ENCODE peak calls at places on chromosome 6, in seven cellular contexts. One of them, this sample, is unnamed.

GRCh38 chr6:41072836-41073202 is at the start of gene NFYA:
- DNase-seq in psoas muscle: no peak
- DNase-seq in neural progenitor cell: peak; percentile 100
- DNase-seq in AG04450: no peak
- DNase-seq in SJSA1: no peak
- DNase-seq in adipocyte: no peak
- DNase-seq in breast epithelium: no peak
- DNase-seq in this sample: no peak

GRCh38 chr6:53165333-53165732 is 16.7 kb upstream of the GCM1 start:
- DNase-seq in psoas muscle: no peak
- DNase-seq in neural progenitor cell: no peak
- DNase-seq in AG04450: peak; percentile 34
- DNase-seq in SJSA1: no peak
- DNase-seq in adipocyte: peak; percentile 34
- DNase-seq in breast epithelium: no peak
- DNase-seq in this sample: no peak

GRCh38 chr6:147448212-147448611 is 60.3 kb upstream of the SAMD5 start:
- DNase-seq in psoas muscle: no peak
- DNase-seq in neural progenitor cell: peak; percentile 60
- DNase-seq in AG04450: no peak
- DNase-seq in SJSA1: no peak
- DNase-seq in adipocyte: no peak
- DNase-seq in breast epithelium: peak; percentile 18
- DNase-seq in this sample: no peak

GRCh38 chr6:30097902-30098606 is 14.8 kb downstream of the TRIM31 start:
- DNase-seq in psoas muscle: no peak
- DNase-seq in neural progenitor cell: no peak
- DNase-seq in AG04450: no peak
- DNase-seq in SJSA1: no peak
- DNase-seq in adipocyte: no peak
- DNase-seq in breast epithelium: no peak
- DNase-seq in this sample: no peak

GRCh38 chr6:41636803-41637178 is 1.5 kb upstream of the MDFI start:
- DNase-seq in psoas muscle: no peak
- DNase-seq in neural progenitor cell: peak; percentile 37
- DNase-seq in AG04450: no peak
- DNase-seq in SJSA1: no peak
- DNase-seq in adipocyte: peak; percentile 27
- DNase-seq in breast epithelium: peak; percentile 77
- DNase-seq in this sample: no peak

GRCh38 chr6:83258517-83258916 is 65.4 kb downstream of the RWDD2A start:
- DNase-seq in psoas muscle: no peak
- DNase-seq in neural progenitor cell: no peak
- DNase-seq in AG04450: no peak
- DNase-seq in SJSA1: no peak
- DNase-seq in adipocyte: no peak
- DNase-seq in breast epithelium: no peak
- DNase-seq in this sample: no peak

GRCh38 chr6:107612762-107613415 is 123.0 kb downstream of the SOBP start:
- DNase-seq in psoas muscle: no peak
- DNase-seq in neural progenitor cell: no peak
- DNase-seq in AG04450: no peak
- DNase-seq in SJSA1: no peak
- DNase-seq in adipocyte: no peak
- DNase-seq in breast epithelium: no peak
- DNase-seq in this sample: no peak

GRCh38 chr6:81876977-81877376 is 124.5 kb upstream of the TENT5A start:
- DNase-seq in psoas muscle: no peak
- DNase-seq in neural progenitor cell: no peak
- DNase-seq in AG04450: no peak
- DNase-seq in SJSA1: no peak
- DNase-seq in adipocyte: no peak
- DNase-seq in breast epithelium: no peak
- DNase-seq in this sample: no peak

GRCh38 chr6:53282741-53283140 is 66.0 kb downstream of the ELOVL5 start:
- DNase-seq in psoas muscle: no peak
- DNase-seq in neural progenitor cell: no peak
- DNase-seq in AG04450: no peak
- DNase-seq in SJSA1: no peak
- DNase-seq in adipocyte: peak; percentile 33
- DNase-seq in breast epithelium: no peak
- DNase-seq in this sample: no peak

GRCh38 chr6:146997062-146997461 is 207.2 kb upstream of the STXBP5 start:
- DNase-seq in psoas muscle: no peak
- DNase-seq in neural progenitor cell: no peak
- DNase-seq in AG04450: peak; percentile 51
- DNase-seq in SJSA1: no peak
- DNase-seq in adipocyte: peak; percentile 66
- DNase-seq in breast epithelium: no peak
- DNase-seq in this sample: peak; percentile 38

GRCh38 chr6:108820011-108820410 is 28.2 kb upstream of the ARMC2 start:
- DNase-seq in psoas muscle: no peak
- DNase-seq in neural progenitor cell: no peak
- DNase-seq in AG04450: no peak
- DNase-seq in SJSA1: no peak
- DNase-seq in adipocyte: no peak
- DNase-seq in breast epithelium: no peak
- DNase-seq in this sample: no peak

GRCh38 chr6:130749402-130749801 is 77.8 kb upstream of the SMLR1 start:
- DNase-seq in psoas muscle: no peak
- DNase-seq in neural progenitor cell: peak; percentile 36
- DNase-seq in AG04450: no peak
- DNase-seq in SJSA1: no peak
- DNase-seq in adipocyte: no peak
- DNase-seq in breast epithelium: no peak
- DNase-seq in this sample: no peak

GRCh38 chr6:41581381-41581991 is 35.3 kb downstream of the FOXP4 start:
- DNase-seq in psoas muscle: peak; percentile 75
- DNase-seq in neural progenitor cell: no peak
- DNase-seq in AG04450: peak; percentile 59
- DNase-seq in SJSA1: peak; percentile 87
- DNase-seq in adipocyte: peak; percentile 78
- DNase-seq in breast epithelium: no peak
- DNase-seq in this sample: peak; percentile 98

GRCh38 chr6:3326981-3327380 is 68.2 kb downstream of the PSMG4 start:
- DNase-seq in psoas muscle: no peak
- DNase-seq in neural progenitor cell: no peak
- DNase-seq in AG04450: no peak
- DNase-seq in SJSA1: no peak
- DNase-seq in adipocyte: no peak
- DNase-seq in breast epithelium: no peak
- DNase-seq in this sample: no peak

GRCh38 chr6:32664827-32665362 is 1.6 kb downstream of the HLA-DQB1 start:
- DNase-seq in psoas muscle: peak; percentile 32
- DNase-seq in neural progenitor cell: peak; percentile 10
- DNase-seq in AG04450: no peak
- DNase-seq in SJSA1: no peak
- DNase-seq in adipocyte: peak; percentile 2
- DNase-seq in breast epithelium: no peak
- DNase-seq in this sample: no peak

GRCh38 chr6:128305976-128306375 is 214.4 kb downstream of the PTPRK start:
- DNase-seq in psoas muscle: no peak
- DNase-seq in neural progenitor cell: no peak
- DNase-seq in AG04450: no peak
- DNase-seq in SJSA1: no peak
- DNase-seq in adipocyte: no peak
- DNase-seq in breast epithelium: no peak
- DNase-seq in this sample: no peak

GRCh38 chr6:22888147-22888831 is 318.9 kb downstream of the HDGFL1 start:
- DNase-seq in psoas muscle: no peak
- DNase-seq in neural progenitor cell: no peak
- DNase-seq in AG04450: no peak
- DNase-seq in SJSA1: no peak
- DNase-seq in adipocyte: no peak
- DNase-seq in breast epithelium: no peak
- DNase-seq in this sample: no peak

GRCh38 chr6:141398954-141399353 is 733.8 kb upstream of the GJE1 start:
- DNase-seq in psoas muscle: no peak
- DNase-seq in neural progenitor cell: no peak
- DNase-seq in AG04450: no peak
- DNase-seq in SJSA1: no peak
- DNase-seq in adipocyte: peak; percentile 45
- DNase-seq in breast epithelium: no peak
- DNase-seq in this sample: no peak

GRCh38 chr6:55033021-55033546 is 141.2 kb upstream of the HCRTR2 start:
- DNase-seq in psoas muscle: no peak
- DNase-seq in neural progenitor cell: no peak
- DNase-seq in AG04450: no peak
- DNase-seq in SJSA1: no peak
- DNase-seq in adipocyte: no peak
- DNase-seq in breast epithelium: no peak
- DNase-seq in this sample: no peak

GRCh38 chr6:131372535-131372934 is 200.5 kb upstream of the ARG1 start:
- DNase-seq in psoas muscle: no peak
- DNase-seq in neural progenitor cell: no peak
- DNase-seq in AG04450: no peak
- DNase-seq in SJSA1: no peak
- DNase-seq in adipocyte: peak; percentile 28
- DNase-seq in breast epithelium: no peak
- DNase-seq in this sample: peak; percentile 66

GRCh38 chr6:22236626-22237414 is 60.0 kb downstream of the PRL start:
- DNase-seq in psoas muscle: no peak
- DNase-seq in neural progenitor cell: no peak
- DNase-seq in AG04450: peak; percentile 76
- DNase-seq in SJSA1: peak; percentile 72
- DNase-seq in adipocyte: peak; percentile 79
- DNase-seq in breast epithelium: no peak
- DNase-seq in this sample: peak; percentile 75

GRCh38 chr6:30819287-30819917 is 64.9 kb upstream of the DDR1 start:
- DNase-seq in psoas muscle: no peak
- DNase-seq in neural progenitor cell: no peak
- DNase-seq in AG04450: no peak
- DNase-seq in SJSA1: no peak
- DNase-seq in adipocyte: no peak
- DNase-seq in breast epithelium: no peak
- DNase-seq in this sample: no peak

GRCh38 chr6:352896-353470 is 38.6 kb upstream of the IRF4 start:
- DNase-seq in psoas muscle: no peak
- DNase-seq in neural progenitor cell: no peak
- DNase-seq in AG04450: no peak
- DNase-seq in SJSA1: no peak
- DNase-seq in adipocyte: no peak
- DNase-seq in breast epithelium: no peak
- DNase-seq in this sample: no peak

GRCh38 chr6:350371-350770 is 41.2 kb upstream of the IRF4 start:
- DNase-seq in psoas muscle: no peak
- DNase-seq in neural progenitor cell: no peak
- DNase-seq in AG04450: no peak
- DNase-seq in SJSA1: no peak
- DNase-seq in adipocyte: no peak
- DNase-seq in breast epithelium: no peak
- DNase-seq in this sample: no peak

GRCh38 chr6:352474-352873 is 39.1 kb upstream of the IRF4 start:
- DNase-seq in psoas muscle: no peak
- DNase-seq in neural progenitor cell: no peak
- DNase-seq in AG04450: no peak
- DNase-seq in SJSA1: no peak
- DNase-seq in adipocyte: no peak
- DNase-seq in breast epithelium: no peak
- DNase-seq in this sample: no peak

GRCh38 chr6:351011-351866 is 40.3 kb upstream of the IRF4 start:
- DNase-seq in psoas muscle: no peak
- DNase-seq in neural progenitor cell: no peak
- DNase-seq in AG04450: no peak
- DNase-seq in SJSA1: no peak
- DNase-seq in adipocyte: no peak
- DNase-seq in breast epithelium: no peak
- DNase-seq in this sample: no peak

DNA sequence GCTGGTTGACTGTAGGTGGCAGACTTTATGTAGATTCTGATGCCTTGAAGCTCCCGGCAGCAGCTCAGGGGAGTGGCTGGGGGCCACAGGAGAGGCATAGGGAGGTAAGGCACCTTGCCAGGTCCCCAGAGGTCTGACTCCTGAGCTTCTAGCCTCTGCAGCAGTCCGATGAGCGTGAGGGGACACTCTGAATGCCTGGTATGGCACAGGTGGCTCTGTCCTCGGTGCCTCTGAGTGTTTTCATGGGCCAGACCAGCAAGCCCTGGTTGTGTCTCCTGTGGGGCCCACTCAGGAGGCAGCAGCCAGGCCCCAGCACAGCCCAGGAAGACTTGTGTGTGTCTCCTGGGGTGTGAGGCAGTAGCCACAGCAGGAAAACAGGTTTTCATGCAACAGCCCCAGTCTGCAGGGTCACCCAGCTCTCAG is 39.7 kb upstream of the IRF4 start:
- DNase-seq in psoas muscle: no peak
- DNase-seq in neural progenitor cell: no peak
- DNase-seq in AG04450: no peak
- DNase-seq in SJSA1: no peak
- DNase-seq in adipocyte: no peak
- DNase-seq in breast epithelium: no peak
- DNase-seq in this sample: no peak
- H3K9me3 ChIP-seq in psoas muscle: no peaks in the 10 kb centered on the region
- H3K9me3 ChIP-seq in neural progenitor cell: peaks cover 7% of the 10 kb centered on the region
- H3K9me3 ChIP-seq in AG04450: peaks cover 61% of the 10 kb centered on the region
- H3K9me3 ChIP-seq in SJSA1: no peaks in the 10 kb centered on the region
- H3K9me3 ChIP-seq in adipocyte: no peaks in the 10 kb centered on the region
- H3K9me3 ChIP-seq in breast epithelium: no peaks in the 10 kb centered on the region
- H3K9me3 ChIP-seq in this sample: no peaks in the 10 kb centered on the region

DNA sequence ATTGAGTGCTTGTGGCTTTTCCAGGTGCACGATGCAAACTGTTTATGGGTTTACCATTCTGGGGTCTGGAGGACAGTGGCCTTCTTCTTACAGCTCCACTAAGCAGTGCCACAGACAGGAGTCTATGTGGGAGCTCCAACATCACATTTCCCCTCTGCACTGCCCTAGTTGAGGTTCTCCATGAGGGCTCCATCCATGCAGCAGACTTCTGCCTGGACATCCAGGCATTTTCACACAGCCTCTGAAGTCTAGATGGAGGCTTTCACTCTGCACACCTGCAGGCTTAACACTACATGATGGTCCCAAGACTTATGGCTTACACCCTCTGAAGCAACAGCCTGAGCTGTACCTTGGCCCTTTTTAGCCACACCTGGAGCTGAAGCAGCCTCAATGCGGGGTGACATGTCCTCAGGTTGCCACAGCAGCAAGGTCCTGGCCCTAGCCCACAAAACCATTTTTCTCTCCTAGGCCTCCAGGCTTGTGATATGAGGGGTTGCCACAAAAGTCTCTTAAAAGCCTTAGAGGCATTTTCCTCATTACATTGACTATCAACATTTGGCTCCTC is 552.2 kb downstream of the TFAP2A start:
- DNase-seq in psoas muscle: no peak
- DNase-seq in neural progenitor cell: no peak
- DNase-seq in AG04450: no peak
- DNase-seq in SJSA1: no peak
- DNase-seq in adipocyte: no peak
- DNase-seq in breast epithelium: no peak
- DNase-seq in this sample: no peak
- H3K9me3 ChIP-seq in psoas muscle: no peaks in the 10 kb centered on the region
- H3K9me3 ChIP-seq in neural progenitor cell: peaks cover 7% of the 10 kb centered on the region
- H3K9me3 ChIP-seq in AG04450: peaks cover 11% of the 10 kb centered on the region
- H3K9me3 ChIP-seq in SJSA1: peaks cover 3% of the 10 kb centered on the region
- H3K9me3 ChIP-seq in adipocyte: peaks cover 18% of the 10 kb centered on the region
- H3K9me3 ChIP-seq in breast epithelium: peaks cover 20% of the 10 kb centered on the region
- H3K9me3 ChIP-seq in this sample: peaks cover 11% of the 10 kb centered on the region

GRCh38 chr6:95417856-95418255 is 159.5 kb upstream of the MANEA start:
- DNase-seq in psoas muscle: no peak
- DNase-seq in neural progenitor cell: peak; percentile 69
- DNase-seq in AG04450: no peak
- DNase-seq in SJSA1: no peak
- DNase-seq in adipocyte: no peak
- DNase-seq in breast epithelium: no peak
- DNase-seq in this sample: no peak
- H3K9me3 ChIP-seq in psoas muscle: no peaks in the 10 kb centered on the region
- H3K9me3 ChIP-seq in neural progenitor cell: no peaks in the 10 kb centered on the region
- H3K9me3 ChIP-seq in AG04450: peaks cover 7% of the 10 kb centered on the region
- H3K9me3 ChIP-seq in SJSA1: no peaks in the 10 kb centered on the region
- H3K9me3 ChIP-seq in adipocyte: peaks cover 17% of the 10 kb centered on the region
- H3K9me3 ChIP-seq in breast epithelium: peaks cover 15% of the 10 kb centered on the region
- H3K9me3 ChIP-seq in this sample: peaks cover 2% of the 10 kb centered on the region

GRCh38 chr6:340991-341827 is 48.9 kb downstream of the DUSP22 start:
- DNase-seq in psoas muscle: peak; percentile 52
- DNase-seq in neural progenitor cell: no peak
- DNase-seq in AG04450: no peak
- DNase-seq in SJSA1: peak; percentile 76
- DNase-seq in adipocyte: no peak
- DNase-seq in breast epithelium: no peak
- DNase-seq in this sample: peak; percentile 91
- H3K9me3 ChIP-seq in psoas muscle: no peaks in the 10 kb centered on the region
- H3K9me3 ChIP-seq in neural progenitor cell: peaks cover 4% of the 10 kb centered on the region
- H3K9me3 ChIP-seq in AG04450: peaks cover 47% of the 10 kb centered on the region
- H3K9me3 ChIP-seq in SJSA1: no peaks in the 10 kb centered on the region
- H3K9me3 ChIP-seq in adipocyte: no peaks in the 10 kb centered on the region
- H3K9me3 ChIP-seq in breast epithelium: no peaks in the 10 kb centered on the region
- H3K9me3 ChIP-seq in this sample: no peaks in the 10 kb centered on the region

This sample was measured in MG63.